ENCODE peak calls at places on chromosomes 6 and 20, in ten cellular contexts. Q, H, J, D, P, U, N, A, Z and E are unnamed samples.

GRCh38 chr6:144758602-144759001 is 473.5 kb downstream of the UTRN start:
- DNase-seq in Q (no peak), H (no peak), J (no peak), D (peak), P (no peak), U (no peak), N (no peak), A (no peak), Z (no peak), E (no peak)

GRCh38 chr20:53950031-53950430 is 120.4 kb downstream of the BCAS1 start:
- DNase-seq in Q (no peak), H (no peak), J (no peak), D (peak), P (no peak), U (peak), N (no peak), A (no peak), Z (no peak), E (no peak)

GRCh38 chr20:59020938-59021551 is 1.8 kb downstream of the TUBB1 start:
- DNase-seq in Q (no peak), H (no peak), J (no peak), D (peak), P (no peak), U (no peak), N (no peak), A (no peak), Z (no peak), E (no peak)

GRCh38 chr6:14423330-14423729 is 305.8 kb downstream of the CD83 start:
- DNase-seq in Q (no peak), H (no peak), J (no peak), D (peak), P (no peak), U (no peak), N (no peak), A (no peak), Z (no peak), E (no peak)

GRCh38 chr20:11144114-11144513 is 470.3 kb upstream of the JAG1 start:
- DNase-seq in Q (no peak), H (no peak), J (no peak), D (peak), P (no peak), U (no peak), N (no peak), A (no peak), Z (no peak), E (no peak)

GRCh38 chr20:36825374-36826104 is 50.4 kb upstream of the TLDC2 start:
- DNase-seq in Q (no peak), H (peak), J (no peak), D (no peak), P (peak), U (no peak), N (no peak), A (no peak), Z (no peak), E (no peak)

GRCh38 chr6:30213999-30214982 is 1.1 kb upstream of the TRIM26 start:
- DNase-seq in Q (peak), H (no peak), J (peak), D (peak), P (peak), U (peak), N (peak), A (no peak), Z (peak), E (peak)

GRCh38 chr6:13554929-13555333 is 19.5 kb upstream of the SIRT5 start:
- DNase-seq in Q (no peak), H (no peak), J (no peak), D (peak), P (no peak), U (no peak), N (no peak), A (no peak), Z (no peak), E (no peak)

GRCh38 chr20:11891827-11892521 is 25.7 kb upstream of the BTBD3 start:
- DNase-seq in Q (peak), H (peak), J (no peak), D (peak), P (peak), U (no peak), N (no peak), A (peak), Z (no peak), E (peak)

GRCh38 chr6:3769610-3770009 is 18.1 kb upstream of the PXDC1 start:
- DNase-seq in Q (no peak), H (no peak), J (no peak), D (peak), P (no peak), U (no peak), N (no peak), A (no peak), Z (no peak), E (no peak)

GRCh38 chr6:132198896-132199295 is 202.4 kb downstream of the MOXD1 start:
- DNase-seq in Q (no peak), H (no peak), J (no peak), D (peak), P (no peak), U (no peak), N (no peak), A (no peak), Z (no peak), E (no peak)

GRCh38 chr6:107956586-107957164 is 1.3 kb downstream of the SEC63 start:
- DNase-seq in Q (no peak), H (peak), J (no peak), D (peak), P (no peak), U (no peak), N (no peak), A (peak), Z (no peak), E (no peak)

GRCh38 chr6:150857062-150857905 is 8.2 kb upstream of the MTHFD1L start:
- DNase-seq in Q (no peak), H (no peak), J (no peak), D (peak), P (no peak), U (no peak), N (no peak), A (no peak), Z (no peak), E (no peak)

GRCh38 chr6:135901776-135902524 is 50.4 kb downstream of the PDE7B start:
- DNase-seq in Q (no peak), H (no peak), J (no peak), D (peak), P (no peak), U (no peak), N (no peak), A (no peak), Z (no peak), E (no peak)

GRCh38 chr20:57111028-57111373 is 155.4 kb downstream of the BMP7 start:
- DNase-seq in Q (no peak), H (no peak), J (no peak), D (no peak), P (no peak), U (no peak), N (no peak), A (no peak), Z (no peak), E (no peak)

GRCh38 chr6:74491844-74492374 is 713.9 kb downstream of the COL12A1 start:
- DNase-seq in Q (no peak), H (no peak), J (no peak), D (no peak), P (no peak), U (no peak), N (no peak), A (no peak), Z (no peak), E (no peak)

GRCh38 chr20:12592756-12593155 is 416.0 kb upstream of the SPTLC3 start:
- DNase-seq in Q (no peak), H (no peak), J (no peak), D (no peak), P (no peak), U (no peak), N (no peak), A (no peak), Z (no peak), E (no peak)

GRCh38 chr20:12860619-12861247 is 148.0 kb upstream of the SPTLC3 start:
- DNase-seq in Q (no peak), H (no peak), J (no peak), D (no peak), P (no peak), U (no peak), N (no peak), A (no peak), Z (no peak), E (no peak)

GRCh38 chr6:36126553-36127458 is 3.5 kb upstream of the MAPK13 start:
- DNase-seq in Q (no peak), H (no peak), J (no peak), D (peak), P (no peak), U (no peak), N (no peak), A (no peak), Z (no peak), E (no peak)

GRCh38 chr6:6397842-6398241 is 77.4 kb upstream of the F13A1 start:
- DNase-seq in Q (no peak), H (no peak), J (no peak), D (no peak), P (no peak), U (no peak), N (no peak), A (no peak), Z (no peak), E (no peak)

GRCh38 chr6:39426057-39426592 is 103.6 kb upstream of the KCNK16 start:
- DNase-seq in Q (no peak), H (no peak), J (no peak), D (peak), P (no peak), U (peak), N (no peak), A (no peak), Z (no peak), E (no peak)

GRCh38 chr6:125769147-125769783 is 19.8 kb downstream of the HEY2 start:
- DNase-seq in Q (no peak), H (no peak), J (no peak), D (no peak), P (no peak), U (no peak), N (no peak), A (no peak), Z (no peak), E (no peak)

GRCh38 chr20:18832801-18833200 is 19.2 kb downstream of the SCP2D1 start:
- DNase-seq in Q (no peak), H (no peak), J (no peak), D (no peak), P (no peak), U (no peak), N (no peak), A (no peak), Z (no peak), E (no peak)

GRCh38 chr20:45779011-45779915 is 12.4 kb downstream of the WFDC3 start:
- DNase-seq in Q (no peak), H (no peak), J (no peak), D (peak), P (no peak), U (peak), N (no peak), A (no peak), Z (no peak), E (no peak)

GRCh38 chr6:107716688-107717089 is 107.4 kb downstream of the SCML4 start:
- DNase-seq in Q (peak), H (no peak), J (peak), D (peak), P (no peak), U (no peak), N (peak), A (peak), Z (peak), E (no peak)

GRCh38 chr6:111871725-111872520 is 1.3 kb downstream of the FYN start:
- DNase-seq in Q (peak), H (no peak), J (no peak), D (peak), P (no peak), U (no peak), N (no peak), A (no peak), Z (no peak), E (peak)

GRCh38 chr6:52328721-52329120 is 33.2 kb upstream of the PAQR8 start:
- DNase-seq in Q (no peak), H (no peak), J (no peak), D (no peak), P (peak), U (no peak), N (no peak), A (no peak), Z (no peak), E (no peak)

GRCh38 chr20:45293041-45294002 is 13.3 kb upstream of the RBPJL start:
- DNase-seq in Q (peak), H (peak), J (peak), D (peak), P (peak), U (peak), N (peak), A (peak), Z (peak), E (peak)

GRCh38 chr20:36120241-36120640 is 34.3 kb upstream of the EPB41L1 start:
- DNase-seq in Q (no peak), H (no peak), J (no peak), D (no peak), P (no peak), U (no peak), N (no peak), A (no peak), Z (no peak), E (no peak)

GRCh38 chr6:26249959-26250805 is 114.8 kb upstream of the BTN3A2 start:
- DNase-seq in Q (peak), H (no peak), J (peak), D (peak), P (peak), U (no peak), N (no peak), A (peak), Z (peak), E (peak)

GRCh38 chr6:82785206-82785605 is 280.4 kb downstream of the UBE3D start:
- DNase-seq in Q (no peak), H (no peak), J (no peak), D (no peak), P (no peak), U (no peak), N (no peak), A (no peak), Z (no peak), E (no peak)

GRCh38 chr6:2845880-2846208 is 4.2 kb upstream of the SERPINB1 start:
- DNase-seq in Q (no peak), H (no peak), J (no peak), D (no peak), P (no peak), U (no peak), N (no peak), A (no peak), Z (no peak), E (no peak)

GRCh38 chr6:165630544-165630953 is 32.5 kb downstream of the PDE10A start:
- DNase-seq in Q (no peak), H (no peak), J (no peak), D (no peak), P (no peak), U (no peak), N (no peak), A (no peak), Z (no peak), E (no peak)

GRCh38 chr6:85453052-85453451 is 3.2 kb downstream of the NT5E start:
- DNase-seq in Q (no peak), H (no peak), J (no peak), D (no peak), P (no peak), U (no peak), N (no peak), A (no peak), Z (no peak), E (no peak)

GRCh38 chr6:142301421-142302391 is at the start of gene ADGRG6:
- DNase-seq in Q (peak), H (no peak), J (peak), D (peak), P (no peak), U (no peak), N (peak), A (no peak), Z (peak), E (peak)